ENCODE peak calls at places on chromosomes 12 and 14, in four cellular contexts. S is transverse colon, U is cardiac muscle cell, F is dorsolateral prefrontal cortex. P is an unnamed sample.

GRCh38 chr12:121314441-121314840 is 17.9 kb upstream of the CAMKK2 start:
- DNase-seq in F (no peak), S (no peak), U (no peak), P (no peak)

GRCh38 chr12:72075401-72075800 is 136.8 kb downstream of the TPH2 start:
- DNase-seq in S (no peak), F (no peak), U (no peak), P (no peak)

GRCh38 chr12:50174971-50175715 is 8.0 kb upstream of the CERS5 start:
- DNase-seq in U (peak), S (no peak), F (no peak), P (no peak)

GRCh38 chr14:57080691-57081090 is 188.0 kb downstream of the EXOC5 start:
- DNase-seq in U (no peak), F (no peak), S (no peak), P (no peak)

GRCh38 chr14:104800600-104801283 is at the start of gene ZBTB42:
- DNase-seq in S (peak), F (no peak), U (peak), P (peak)

GRCh38 chr12:130787445-130788410 is 51.3 kb downstream of the STX2 start:
- DNase-seq in S (no peak), U (peak), F (no peak), P (no peak)

GRCh38 chr12:1797991-1798733 is 22.2 kb upstream of the LRTM2 start:
- DNase-seq in U (no peak), S (no peak), F (no peak), P (no peak)

GRCh38 chr12:67650127-67650495 is 1.6 kb downstream of the DYRK2 start:
- DNase-seq in F (no peak), S (no peak), U (no peak), P (peak)

GRCh38 chr12:14138495-14138894 is 157.1 kb upstream of the GRIN2B start:
- DNase-seq in F (no peak), S (no peak), U (no peak), P (no peak)

GRCh38 chr12:78622529-78623221 is 241.9 kb upstream of the SYT1 start:
- DNase-seq in F (no peak), U (no peak), S (no peak), P (no peak)

GRCh38 chr12:51403744-51404143 is 12.5 kb upstream of the GALNT6 start:
- DNase-seq in F (no peak), S (no peak), U (no peak), P (no peak)

GRCh38 chr12:229441-230191 is 15.7 kb upstream of the SLC6A12 start:
- DNase-seq in S (no peak), F (no peak), U (no peak), P (no peak)

GRCh38 chr12:31037028-31037427 is 36.6 kb upstream of the DDX11 start:
- DNase-seq in U (no peak), S (no peak), F (no peak), P (no peak)

GRCh38 chr12:12979731-12980259 is 20.3 kb downstream of the HEBP1 start:
- DNase-seq in U (peak), S (no peak), F (no peak), P (no peak)

GRCh38 chr12:47754881-47755280 is 3.8 kb downstream of the RAPGEF3 start:
- DNase-seq in U (no peak), F (no peak), S (peak), P (peak)

GRCh38 chr14:86574026-86574777 is 1044.3 kb downstream of the FLRT2 start:
- DNase-seq in F (no peak), S (no peak), U (peak), P (no peak)

GRCh38 chr12:58841058-58841798 is 79.1 kb downstream of the LRIG3 start:
- DNase-seq in U (no peak), S (no peak), F (no peak), P (no peak)

GRCh38 chr12:60106207-60106606 is 510.4 kb downstream of the SLC16A7 start:
- DNase-seq in F (no peak), U (peak), S (no peak), P (no peak)

GRCh38 chr14:62322216-62322615 is 560.0 kb downstream of the SNAPC1 start:
- DNase-seq in S (no peak), U (no peak), F (no peak), P (no peak)

GRCh38 chr12:23895792-23896218 is 53.7 kb downstream of the SOX5 start:
- DNase-seq in U (no peak), S (no peak), F (no peak), P (no peak)

GRCh38 chr14:68695326-68695768 is 97.5 kb downstream of the ZFP36L1 start:
- DNase-seq in S (no peak), F (no peak), U (peak), P (no peak)

GRCh38 chr14:104680056-104680805 is 9.2 kb upstream of the INF2 start:
- DNase-seq in U (peak), S (peak), F (peak), P (peak)

GRCh38 chr12:108568653-108569154 is 6.3 kb downstream of the ISCU start:
- DNase-seq in U (no peak), F (no peak), S (peak), P (no peak)

GRCh38 chr12:126667340-126667739 is 1599.6 kb upstream of the TMEM132C start:
- DNase-seq in S (no peak), U (peak), F (no peak), P (no peak)

GRCh38 chr12:114480309-114481199 is 74.6 kb upstream of the TBX5 start:
- DNase-seq in S (no peak), U (peak), F (no peak), P (no peak)

GRCh38 chr12:6276936-6277615 is 33.4 kb upstream of the PLEKHG6 start:
- DNase-seq in F (no peak), S (peak), U (no peak), P (peak)

GRCh38 chr14:75430526-75430925 is 2.7 kb downstream of the JDP2 start:
- DNase-seq in U (peak), F (no peak), S (no peak), P (no peak)

GRCh38 chr12:27290501-27291168 is 42.0 kb upstream of the BMAL2 start:
- DNase-seq in S (no peak), U (no peak), F (no peak), P (no peak)

GRCh38 chr14:65422093-65422834 is 9.7 kb downstream of the FUT8 start:
- DNase-seq in F (no peak), S (no peak), U (peak), P (no peak)

DNA sequence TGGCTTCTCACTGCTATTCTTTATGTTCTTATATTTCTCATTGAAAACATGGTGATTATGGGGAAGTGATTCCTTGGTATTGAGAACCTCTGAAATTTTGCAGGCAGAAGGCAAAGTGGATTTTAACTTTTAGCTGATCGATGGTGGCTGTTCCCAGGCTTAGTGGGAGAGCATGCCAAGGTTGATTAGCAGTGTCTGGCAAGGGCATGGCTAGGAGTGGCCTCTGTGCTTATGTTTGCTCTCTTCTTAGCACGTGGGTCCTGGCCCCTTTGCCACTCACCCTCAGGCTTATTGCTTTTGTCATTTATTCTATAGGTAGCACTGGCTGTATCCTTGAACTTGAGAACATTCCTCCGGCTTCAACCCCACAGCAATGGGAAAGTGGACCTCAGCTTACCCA is 2.1 kb downstream of the MVK start:
- DNase-seq in S (no peak), U (no peak), F (no peak), P (no peak)
- H3K4me3 ChIP-seq in S (no peak), U (no peak), F (no peak), P (no peak)

DNA sequence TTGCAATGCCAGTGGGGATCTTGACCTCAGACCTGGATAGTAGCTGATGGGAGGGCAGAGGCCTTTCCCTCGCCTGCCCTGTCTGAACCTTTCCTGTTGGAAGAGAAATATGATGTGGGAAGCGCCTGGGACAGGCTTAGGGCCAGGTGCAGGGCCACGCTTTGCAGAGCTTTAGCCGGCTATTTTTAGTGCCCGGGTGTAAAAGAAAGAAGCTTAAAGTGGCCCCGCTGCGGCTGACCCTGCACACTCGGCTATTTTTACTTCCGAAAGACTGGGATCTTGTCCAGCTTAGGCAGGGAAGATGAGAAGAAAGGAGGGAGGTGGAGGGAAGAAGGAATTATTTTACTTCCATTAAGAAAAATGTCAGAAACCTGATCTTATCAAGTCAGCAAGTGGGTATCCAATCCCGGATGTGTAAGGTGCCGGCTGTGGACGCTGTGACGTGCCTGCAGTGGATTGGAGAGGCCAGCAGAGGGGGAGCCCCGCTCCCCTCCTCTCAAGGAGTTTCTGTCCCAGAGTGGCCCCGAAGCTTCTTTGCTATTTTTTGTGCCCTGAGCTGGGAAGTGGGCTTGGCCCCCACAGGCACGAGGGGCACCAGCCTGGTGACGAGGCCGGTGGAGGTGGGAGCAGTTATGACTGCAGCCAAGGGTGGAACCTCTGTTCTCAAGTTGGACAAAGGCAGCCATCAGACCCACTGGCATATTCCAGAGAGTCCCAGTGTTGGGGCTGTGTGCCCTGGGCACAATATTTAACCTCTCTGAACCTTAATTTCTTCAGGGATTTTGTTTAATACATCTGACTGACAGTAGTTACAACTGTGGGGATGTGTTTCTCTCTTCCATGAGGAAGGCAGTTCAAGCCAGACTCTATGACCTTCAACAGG is 97.7 kb downstream of the ESRRB start:
- DNase-seq in U (peak), F (no peak), S (no peak), P (no peak)
- TF ChIP-seq CTCF in U (peak), F (no peak), S (peak), P (no peak)

GRCh38 chr12:54277823-54278276 is 2.1 kb downstream of the CBX5 start:
- DNase-seq in U (peak), S (no peak), F (no peak), P (no peak)
- H3K4me3 ChIP-seq in U (peak), S (no peak), F (no peak), P (no peak)

DNA sequence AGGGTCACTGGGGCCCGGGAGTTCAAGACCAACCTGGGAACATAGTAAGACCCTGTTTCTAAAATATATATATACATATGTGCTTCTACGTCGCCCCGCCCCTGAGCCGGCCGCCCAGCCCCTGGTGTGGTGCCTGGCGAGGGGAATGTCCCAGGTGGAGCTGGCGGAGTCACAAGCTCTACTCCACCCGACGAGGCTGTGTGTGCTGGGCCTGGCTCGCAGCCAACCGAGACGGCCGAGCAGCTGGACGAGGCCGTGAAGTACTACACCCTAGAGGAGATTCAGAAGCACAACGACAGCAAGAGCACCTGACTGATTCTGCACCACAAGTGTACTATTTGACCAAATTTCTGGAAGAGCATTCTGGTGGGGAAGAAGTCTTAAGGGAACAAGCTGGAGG is 22.1 kb upstream of the ITPK1 start:
- DNase-seq in U (peak), F (no peak), S (peak), P (peak)
- TF ChIP-seq CTCF in U (peak), F (no peak), S (no peak), P (no peak)

GRCh38 chr14:95712398-95712797 is 1.5 kb downstream of the TCL1A start:
- DNase-seq in U (no peak), S (no peak), F (no peak), P (no peak)

GRCh38 chr14:95711476-95712176 is 2.3 kb downstream of the TCL1A start:
- DNase-seq in U (no peak), S (no peak), F (no peak), P (no peak)

GRCh38 chr14:95710106-95710505 is 3.8 kb downstream of the TCL1A start:
- DNase-seq in F (no peak), S (no peak), U (no peak), P (no peak)

DNA sequence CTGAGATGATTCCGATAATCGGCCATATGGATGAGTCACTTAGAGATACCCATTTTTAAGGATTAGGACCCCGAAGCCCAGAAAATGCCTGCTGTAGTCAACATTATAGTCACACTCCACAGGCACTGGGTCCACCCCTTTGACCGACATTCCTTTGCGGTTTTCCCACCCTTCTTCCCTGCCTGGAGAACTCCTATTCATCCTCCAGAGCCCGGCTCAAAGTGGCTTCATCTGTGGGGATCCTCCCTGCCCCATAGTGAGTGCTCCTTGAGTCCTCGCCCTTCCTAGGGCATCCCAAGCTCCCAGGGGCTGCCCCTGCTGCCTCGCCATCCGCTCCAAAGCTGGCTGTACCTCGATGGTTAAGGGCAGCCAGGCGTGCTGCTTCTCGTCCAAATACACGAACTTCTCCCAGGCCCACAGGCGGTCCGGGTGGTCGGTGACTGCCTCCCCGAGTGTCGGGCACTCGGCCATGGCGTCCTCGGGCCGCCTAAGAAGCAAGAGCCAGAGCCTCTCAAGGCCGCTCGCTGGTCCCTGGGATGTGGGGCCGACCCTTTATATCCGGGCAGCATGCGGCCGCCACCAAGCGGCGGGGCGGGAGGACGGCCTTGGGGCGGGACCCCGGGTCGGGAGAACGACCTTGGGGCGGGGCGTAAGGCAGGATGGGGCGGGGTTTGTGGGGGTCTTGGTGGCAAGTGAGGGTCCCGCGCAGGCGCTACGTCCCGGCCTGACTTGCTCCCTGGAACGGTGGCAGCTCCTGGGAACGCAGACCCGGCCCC is at the start of gene TCL1A:
- DNase-seq in S (no peak), U (no peak), F (no peak), P (no peak)
- H3K4me3 ChIP-seq in S (no peak), U (no peak), F (no peak), P (no peak)

DNA sequence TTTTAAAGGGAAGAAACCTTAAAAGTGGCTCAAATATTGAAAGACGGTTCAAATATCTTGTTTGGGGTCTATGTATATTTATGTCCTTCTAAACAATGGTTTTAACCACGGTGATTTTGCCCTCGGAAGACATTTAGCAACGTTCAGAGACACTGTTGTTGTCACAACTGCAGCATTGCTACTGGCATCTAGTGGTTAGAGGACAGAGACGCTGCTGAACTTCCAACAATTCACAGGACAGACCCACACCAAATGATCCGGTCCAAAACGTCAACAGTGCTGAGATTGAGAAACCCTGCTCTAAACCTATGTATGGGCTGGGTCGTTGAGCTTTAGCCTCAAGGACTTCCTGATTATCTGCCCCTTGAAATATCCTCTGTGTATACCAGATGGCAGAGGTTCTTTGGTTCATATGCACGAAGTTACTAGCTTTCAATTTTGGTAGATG is 1.7 kb downstream of the ANGEL1 start:
- DNase-seq in S (peak), F (no peak), U (peak), P (peak)
- TF ChIP-seq CTCF in S (peak), F (peak), U (peak), P (no peak)

DNA sequence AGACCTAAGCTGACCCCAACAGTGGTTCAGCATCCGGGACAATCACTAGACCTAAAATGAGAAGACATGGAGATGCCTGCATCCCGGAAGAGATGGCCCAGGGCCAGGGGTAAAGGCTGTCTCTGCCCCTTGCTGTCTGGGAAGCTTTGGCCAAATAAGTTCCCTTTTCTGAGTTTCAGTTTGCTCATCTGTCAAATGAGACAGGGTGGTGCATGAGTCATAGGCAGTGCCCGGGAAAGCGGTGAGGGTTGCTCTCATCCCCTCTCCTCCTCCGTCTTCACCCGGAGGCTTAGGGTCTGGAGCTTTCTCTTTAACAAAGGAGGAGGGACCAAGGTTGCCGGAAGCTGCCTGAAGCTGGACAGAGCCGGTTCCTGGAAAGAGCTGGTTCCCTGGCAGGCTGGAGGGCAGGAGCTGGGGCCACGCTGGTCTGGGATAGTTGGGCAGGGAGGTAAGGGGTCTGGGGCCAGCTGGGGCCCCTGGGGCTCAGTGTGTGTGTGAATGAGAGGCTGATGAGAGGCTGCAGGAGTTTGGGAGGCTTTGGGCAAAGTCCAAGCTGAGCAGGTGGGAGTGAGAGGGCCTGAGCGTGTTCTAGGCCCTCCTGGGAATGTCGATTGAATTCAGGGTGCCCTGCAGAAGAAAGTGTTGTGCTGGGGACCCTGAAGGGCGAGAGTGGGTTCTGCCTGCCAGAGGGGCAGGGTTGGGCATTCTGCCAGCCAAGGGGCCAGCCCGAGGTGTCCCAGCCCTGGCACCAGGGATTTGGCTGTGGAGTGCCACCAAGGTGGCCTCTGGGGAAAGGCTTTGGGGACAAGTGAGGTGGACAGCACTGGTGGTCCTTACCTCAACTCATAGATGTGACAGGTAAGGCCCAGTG is at the start of gene SDSL:
- DNase-seq in S (peak), U (peak), F (no peak), P (peak)
- H3K4me3 ChIP-seq in S (peak), U (peak), F (peak), P (peak)

GRCh38 chr12:18139989-18140596 is 50.1 kb upstream of the RERGL start:
- DNase-seq in U (peak), S (no peak), F (no peak), P (no peak)
- TF ChIP-seq CTCF in U (peak), S (peak), F (peak), P (peak)

GRCh38 chr14:53946071-53946403 is 10.6 kb downstream of the BMP4 start:
- DNase-seq in U (no peak), F (no peak), S (no peak), P (no peak)

GRCh38 chr14:53949201-53949600 is 7.4 kb downstream of the BMP4 start:
- DNase-seq in U (no peak), F (no peak), S (no peak), P (no peak)

GRCh38 chr14:53948181-53948884 is 8.3 kb downstream of the BMP4 start:
- DNase-seq in U (no peak), S (no peak), F (no peak), P (no peak)

GRCh38 chr14:53946404-53947400 is 9.9 kb downstream of the BMP4 start:
- DNase-seq in U (no peak), F (no peak), S (no peak), P (no peak)

GRCh38 chr14:53947452-53948180 is 9.0 kb downstream of the BMP4 start:
- DNase-seq in F (no peak), U (no peak), S (no peak), P (no peak)
- H3K4me3 ChIP-seq in F (no peak), U (no peak), S (no peak), P (no peak)

P was measured in mucosa of descending colon.